ENCODE peak calls at places on chromosome 7, in six cellular contexts. R is CD8-positive, alpha-beta T cell; S is endodermal cell; C is heart right ventricle; E is Peyer's patch; M is prostate gland. Q is an unnamed sample.

GRCh38 chr7:99171731-99172130 is 27.8 kb upstream of the SMURF1 start:
- DNase-seq in R (no peak), S (no peak), C (no peak), E (no peak), M (no peak), Q (no peak)

GRCh38 chr7:117270371-117270770 is 52.5 kb downstream of the WNT2 start:
- DNase-seq in R (no peak), S (no peak), C (no peak), E (no peak), M (no peak), Q (no peak)

GRCh38 chr7:131556912-131557457 is 557 bp upstream of the PODXL start:
- DNase-seq in R (no peak), S (peak; percentile 88), C (no peak), E (no peak), M (no peak), Q (no peak)

GRCh38 chr7:139679731-139680594 is 97.8 kb downstream of the HIPK2 start:
- DNase-seq in R (no peak), S (no peak), C (no peak), E (no peak), M (peak; percentile 62), Q (no peak)

GRCh38 chr7:125563557-125563956 is 633.9 kb upstream of the POT1 start:
- DNase-seq in R (no peak), S (no peak), C (no peak), E (no peak), M (no peak), Q (no peak)

GRCh38 chr7:100684534-100685042 is 9.5 kb downstream of the GIGYF1 start:
- DNase-seq in R (no peak), S (no peak), C (no peak), E (no peak), M (no peak), Q (no peak)

GRCh38 chr7:148142660-148143248 is 447.8 kb upstream of the C7orf33 start:
- DNase-seq in R (no peak), S (peak; percentile 74), C (no peak), E (no peak), M (peak; percentile 39), Q (no peak)

GRCh38 chr7:139562491-139562890 is 39.0 kb downstream of the CLEC2L start:
- DNase-seq in R (no peak), S (no peak), C (no peak), E (peak; percentile 34), M (no peak), Q (no peak)

GRCh38 chr7:151825711-151826110 is 51.2 kb downstream of the PRKAG2 start:
- DNase-seq in R (no peak), S (no peak), C (no peak), E (no peak), M (no peak), Q (no peak)

GRCh38 chr7:28155964-28156363 is 24.6 kb downstream of the JAZF1 start:
- DNase-seq in R (no peak), S (no peak), C (no peak), E (no peak), M (no peak), Q (no peak)

GRCh38 chr7:4642468-4643203 is 39.5 kb upstream of the FOXK1 start:
- DNase-seq in R (no peak), S (no peak), C (no peak), E (no peak), M (no peak), Q (no peak)

GRCh38 chr7:132072165-132072564 is 504.1 kb downstream of the PLXNA4 start:
- DNase-seq in R (no peak), S (no peak), C (no peak), E (no peak), M (no peak), Q (no peak)

GRCh38 chr7:34761627-34762026 is 103.6 kb downstream of the NPSR1 start:
- DNase-seq in R (no peak), S (no peak), C (no peak), E (no peak), M (no peak), Q (no peak)

GRCh38 chr7:16106869-16107268 is 314.5 kb downstream of the CRPPA start:
- DNase-seq in R (no peak), S (no peak), C (no peak), E (no peak), M (no peak), Q (no peak)

GRCh38 chr7:47950714-47951113 is 2.4 kb upstream of the PKD1L1 start:
- DNase-seq in R (no peak), S (no peak), C (peak; percentile 60), E (no peak), M (no peak), Q (peak; percentile 60)

GRCh38 chr7:159030490-159031134 is 114.1 kb downstream of the VIPR2 start:
- DNase-seq in R (no peak), S (peak; percentile 93), C (peak; percentile 62), E (peak; percentile 59), M (no peak), Q (peak; percentile 55)
- H3K4me3 ChIP-seq in R (no peak overlapping the region), S (peak overlapping the region; percentile 53), C (peak overlapping the region; percentile 57), E (peak overlapping the region; percentile 19), M (peak overlapping the region; percentile 32), Q (peak overlapping the region; percentile 72)

DNA sequence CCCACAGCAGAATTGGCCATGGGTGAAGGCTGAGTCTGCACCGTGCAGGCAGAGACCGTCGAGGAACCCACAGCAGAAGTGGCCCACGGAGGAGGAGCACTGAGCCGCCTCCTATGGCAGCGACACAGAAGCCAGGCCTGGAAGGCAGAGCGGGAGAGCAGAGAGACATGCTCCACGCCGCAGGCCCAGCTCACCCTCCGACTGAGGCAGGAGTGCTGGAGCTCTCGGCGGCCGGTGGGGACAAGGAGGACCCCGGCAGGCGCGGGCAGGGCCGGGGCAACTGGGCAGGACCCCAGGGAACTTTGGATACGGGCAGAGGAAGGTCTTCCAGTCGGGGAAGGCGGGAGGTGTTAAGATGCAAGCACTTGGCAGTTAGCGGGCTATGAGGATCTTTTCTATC is 420.4 kb downstream of the DNAJB6 start:
- DNase-seq in R (no peak), S (no peak), C (no peak), E (no peak), M (no peak), Q (no peak)
- H3K9me3 ChIP-seq in R (no peaks in the 10 kb centered on the region), S (peaks cover 27% of the 10 kb centered on the region), C (no peaks in the 10 kb centered on the region), E (no peaks in the 10 kb centered on the region), M (no peaks in the 10 kb centered on the region), Q (peaks cover 4% of the 10 kb centered on the region)

GRCh38 chr7:114929570-114929969 is 7.7 kb downstream of the MDFIC start:
- DNase-seq in R (no peak), S (no peak), C (no peak), E (no peak), M (no peak), Q (no peak)

GRCh38 chr7:114930107-114930521 is 8.2 kb downstream of the MDFIC start:
- DNase-seq in R (no peak), S (peak; percentile 75), C (no peak), E (no peak), M (no peak), Q (no peak)

GRCh38 chr7:114933665-114934064 is 11.8 kb downstream of the MDFIC start:
- DNase-seq in R (no peak), S (no peak), C (no peak), E (no peak), M (no peak), Q (no peak)

GRCh38 chr7:114931656-114932011 is 9.7 kb downstream of the MDFIC start:
- DNase-seq in R (no peak), S (no peak), C (no peak), E (peak; percentile 63), M (no peak), Q (no peak)

DNA sequence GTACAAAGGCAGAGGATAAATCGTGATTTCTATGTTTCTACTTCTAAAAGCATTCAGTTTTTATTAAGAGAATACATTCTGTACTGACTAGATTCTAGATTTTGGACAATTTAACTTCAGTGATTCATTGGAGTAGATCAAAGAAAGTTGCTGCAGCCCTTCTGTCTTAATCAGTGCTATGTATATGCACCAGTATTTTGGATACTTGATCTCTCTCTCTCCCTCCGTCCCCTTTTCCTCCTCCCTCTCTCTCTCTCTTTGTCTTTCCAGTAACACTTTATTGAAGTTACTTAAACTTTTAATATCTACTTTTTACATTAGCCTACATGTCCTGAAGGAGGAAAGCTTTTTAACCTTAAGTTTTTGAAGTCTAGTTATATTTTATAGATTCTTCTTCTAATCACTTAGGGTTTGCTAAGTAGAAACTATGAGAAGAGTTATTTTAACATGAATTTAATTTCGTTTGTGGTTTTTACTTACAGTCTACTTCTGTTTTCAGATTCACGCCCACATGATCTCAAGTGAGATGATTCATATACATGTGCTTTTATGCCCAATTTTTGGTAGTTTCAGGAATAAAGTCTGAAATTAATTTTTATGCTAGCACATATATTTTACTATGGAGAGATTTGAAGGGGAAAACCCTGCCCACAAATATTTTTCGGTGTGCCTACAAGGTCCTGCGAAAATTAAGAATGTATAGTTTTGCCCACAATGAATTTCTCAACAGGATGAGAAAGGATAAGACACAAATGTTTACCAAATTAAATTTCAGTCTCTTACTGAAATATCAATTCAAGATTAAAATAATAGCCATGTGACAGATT is 9.1 kb downstream of the MDFIC start:
- DNase-seq in R (no peak), S (no peak), C (no peak), E (no peak), M (no peak), Q (no peak)
- H3K4me1 ChIP-seq in R (peaks cover 78% of the 10 kb centered on the region), S (no peaks in the 10 kb centered on the region), C (peaks cover 92% of the 10 kb centered on the region), E (peaks cover 6% of the 10 kb centered on the region), M (no peaks in the 10 kb centered on the region), Q (peaks cover 70% of the 10 kb centered on the region)

DNA sequence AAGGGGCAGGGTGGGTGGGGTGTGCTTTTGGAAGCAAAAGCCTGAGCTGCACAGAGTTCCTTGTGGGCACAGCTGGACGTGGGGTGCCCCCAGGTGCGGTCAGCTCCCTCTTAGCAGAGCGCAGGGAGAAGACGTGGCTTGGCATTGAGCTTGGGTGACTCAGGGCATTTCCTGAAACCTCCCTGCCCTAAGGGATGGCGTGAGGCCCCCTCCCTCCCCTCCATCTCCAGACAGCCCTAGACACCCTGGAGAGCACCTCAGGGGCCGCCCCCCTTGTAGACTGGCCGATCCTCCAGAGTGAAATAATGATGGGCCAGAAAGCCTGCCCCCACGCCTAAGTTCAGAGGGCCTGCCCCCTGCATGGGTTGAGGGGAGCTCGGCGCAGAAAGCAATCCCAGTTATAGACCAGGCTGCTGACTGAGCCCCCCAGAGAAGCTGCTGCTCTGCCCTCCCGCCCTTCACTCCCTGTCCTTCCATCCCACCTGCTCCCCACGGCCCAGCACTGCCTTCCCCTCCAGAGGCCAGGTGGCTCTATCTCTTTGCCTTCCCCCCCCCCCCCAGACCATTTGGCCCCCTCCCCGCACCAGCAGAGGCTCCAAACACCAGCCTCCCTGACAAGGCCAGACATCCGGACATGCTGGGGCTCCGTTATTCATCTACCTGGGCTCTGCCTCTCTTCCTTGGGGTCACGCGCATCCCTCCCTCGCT is 2.5 kb upstream of the SHH start:
- DNase-seq in R (no peak), S (peak; percentile 49), C (no peak), E (no peak), M (no peak), Q (no peak)
- H3K4me3 ChIP-seq in R (no peak overlapping the region), S (no peak overlapping the region), C (no peak overlapping the region), E (no peak overlapping the region), M (no peak overlapping the region), Q (no peak overlapping the region)

GRCh38 chr7:64045301-64046040 is at the start of gene ZNF727:
- DNase-seq in R (no peak), S (no peak), C (peak; percentile 65), E (no peak), M (peak; percentile 58), Q (peak; percentile 76)
- H3K9me3 ChIP-seq in R (no peaks in the 10 kb centered on the region), S (peaks cover 65% of the 10 kb centered on the region), C (peaks cover 26% of the 10 kb centered on the region), E (no peaks in the 10 kb centered on the region), M (no peaks in the 10 kb centered on the region), Q (peaks cover 9% of the 10 kb centered on the region)

GRCh38 chr7:22647451-22648257 is 79.3 kb upstream of the IL6 start:
- DNase-seq in R (no peak), S (no peak), C (no peak), E (no peak), M (no peak), Q (no peak)
- H3K4me1 ChIP-seq in R (no peaks in the 10 kb centered on the region), S (no peaks in the 10 kb centered on the region), C (peaks cover 17% of the 10 kb centered on the region), E (no peaks in the 10 kb centered on the region), M (no peaks in the 10 kb centered on the region), Q (peaks cover 7% of the 10 kb centered on the region)

GRCh38 chr7:143185551-143185950 is 2.3 kb downstream of the TAS2R39 start:
- DNase-seq in R (no peak), S (no peak), C (no peak), E (no peak), M (no peak), Q (no peak)
- H3K4me3 ChIP-seq in R (no peak overlapping the region), S (no peak overlapping the region), C (no peak overlapping the region), E (no peak overlapping the region), M (no peak overlapping the region), Q (no peak overlapping the region)